ENCODE peak calls at places on chromosome 17, in seven cellular contexts. B, R, K, T, A, H and C are unnamed samples.

GRCh38 chr17:40541060-40541872 is 24.0 kb downstream of the CCR7 start:
- DNase-seq in B (no peak), R (no peak), K (no peak), T (no peak), A (no peak), H (no peak), C (peak)

GRCh38 chr17:77914440-77915254 is 43.9 kb upstream of the TNRC6C start:
- DNase-seq in B (no peak), R (no peak), K (no peak), T (no peak), A (no peak), H (no peak), C (peak)

GRCh38 chr17:79747508-79748295 is 17.0 kb downstream of the ENPP7 start:
- DNase-seq in B (no peak), R (no peak), K (no peak), T (no peak), A (no peak), H (no peak), C (no peak)

GRCh38 chr17:10156579-10157488 is 41.6 kb downstream of the GAS7 start:
- DNase-seq in B (peak), R (peak), K (peak), T (peak), A (no peak), H (no peak), C (peak)

GRCh38 chr17:37089998-37090397 is 141.2 kb downstream of the AATF start:
- DNase-seq in B (no peak), R (no peak), K (no peak), T (no peak), A (no peak), H (no peak), C (no peak)

GRCh38 chr17:3011891-3012290 is 51.5 kb downstream of the OR1D5 start:
- DNase-seq in B (no peak), R (peak), K (no peak), T (no peak), A (no peak), H (no peak), C (peak)

GRCh38 chr17:2975469-2975958 is 87.9 kb downstream of the OR1D5 start:
- DNase-seq in B (no peak), R (no peak), K (peak), T (no peak), A (peak), H (no peak), C (no peak)

GRCh38 chr17:66791337-66791736 is 43.6 kb upstream of the CACNG5 start:
- DNase-seq in B (no peak), R (no peak), K (no peak), T (no peak), A (no peak), H (no peak), C (no peak)

GRCh38 chr17:16444258-16444886 is 29.0 kb downstream of the TRPV2 start:
- DNase-seq in B (no peak), R (no peak), K (peak), T (no peak), A (no peak), H (no peak), C (no peak)

GRCh38 chr17:74542166-74542565 is 3.7 kb downstream of the CD300C start:
- DNase-seq in B (no peak), R (peak), K (no peak), T (no peak), A (no peak), H (no peak), C (no peak)

GRCh38 chr17:11039342-11039741 is 201.5 kb upstream of the PIRT start:
- DNase-seq in B (no peak), R (no peak), K (no peak), T (no peak), A (no peak), H (no peak), C (no peak)

GRCh38 chr17:72122668-72123495 is 2.1 kb downstream of the SOX9 start:
- DNase-seq in B (no peak), R (no peak), K (peak), T (no peak), A (peak), H (peak), C (peak)

GRCh38 chr17:48636177-48637018 is 10.2 kb upstream of the HOXB9 start:
- DNase-seq in B (peak), R (peak), K (peak), T (peak), A (no peak), H (peak), C (peak)
- H3K4me3 ChIP-seq in B (no peak), R (no peak), K (peak), T (no peak), A (no peak), H (no peak), C (no peak)

GRCh38 chr17:73404246-73404645 is 92.4 kb upstream of the CDC42EP4 start:
- DNase-seq in B (no peak), R (peak), K (no peak), T (no peak), A (no peak), H (no peak), C (peak)

GRCh38 chr17:73401911-73402310 is 90.1 kb upstream of the CDC42EP4 start:
- DNase-seq in B (no peak), R (peak), K (no peak), T (no peak), A (no peak), H (peak), C (no peak)

GRCh38 chr17:73399056-73399455 is 87.3 kb upstream of the CDC42EP4 start:
- DNase-seq in B (no peak), R (no peak), K (no peak), T (no peak), A (no peak), H (no peak), C (no peak)

GRCh38 chr17:73400915-73401545 is 89.2 kb upstream of the CDC42EP4 start:
- DNase-seq in B (no peak), R (no peak), K (no peak), T (no peak), A (no peak), H (no peak), C (no peak)

DNA sequence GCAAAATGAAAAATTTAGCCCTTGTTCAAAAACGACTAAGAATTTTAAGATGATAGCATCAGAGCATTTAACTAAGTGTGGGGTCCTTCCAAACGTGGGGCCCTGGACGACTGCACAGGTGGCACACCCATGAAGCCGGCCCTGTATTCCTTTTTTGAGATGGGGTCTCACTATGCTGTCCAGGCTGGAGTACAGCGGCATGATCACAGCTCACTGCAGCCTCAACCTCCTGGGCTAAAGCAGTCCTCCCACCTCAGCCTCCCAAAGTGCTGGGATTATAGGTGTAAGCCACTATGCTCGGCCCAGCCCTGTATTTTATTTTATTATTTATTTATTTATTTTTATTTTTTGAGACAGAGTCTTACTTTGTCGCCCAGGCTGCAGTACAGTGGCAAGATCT is 90.7 kb upstream of the CDC42EP4 start:
- DNase-seq in B (no peak), R (peak), K (no peak), T (no peak), A (no peak), H (no peak), C (no peak)
- H3K27ac ChIP-seq in B (no peak), R (no peak), K (no peak), T (no peak), A (no peak), H (no peak), C (no peak)

GRCh38 chr17:38731526-38732294 is 1.6 kb downstream of the CISD3 start:
- DNase-seq in B (no peak), R (no peak), K (no peak), T (no peak), A (no peak), H (no peak), C (peak)
- H3K4me3 ChIP-seq in B (peak), R (peak), K (peak), T (no peak), A (no peak), H (no peak), C (no peak)

DNA sequence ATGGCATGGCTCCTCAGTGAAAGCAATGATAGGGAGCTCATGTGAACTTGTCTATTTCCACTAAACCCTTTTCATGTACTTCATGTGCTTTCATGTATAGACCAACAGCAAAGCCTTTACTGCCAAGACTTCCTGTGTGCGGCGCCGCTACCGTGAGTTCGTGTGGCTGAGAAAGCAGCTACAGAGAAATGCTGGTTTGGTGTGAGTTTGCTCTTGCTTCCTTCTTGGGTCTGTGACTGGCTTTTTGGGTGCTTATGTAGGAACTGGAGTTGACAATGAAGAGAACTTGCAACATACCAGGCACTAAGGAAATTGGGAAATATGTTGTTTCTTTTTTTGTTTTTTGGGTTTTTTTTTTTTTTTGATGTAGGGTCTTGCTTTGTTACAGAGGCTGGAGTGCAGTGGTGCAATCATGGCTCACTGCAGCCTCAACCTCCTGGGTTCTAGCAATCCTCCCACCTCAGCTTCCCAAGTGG is 5.7 kb downstream of the SNX11 start:
- DNase-seq in B (no peak), R (peak), K (no peak), T (no peak), A (no peak), H (no peak), C (no peak)
- H3K27ac ChIP-seq in B (peak), R (peak), K (no peak), T (no peak), A (no peak), H (no peak), C (no peak)